ENCODE peak calls at places on chromosomes 6 and 20, in five cellular contexts. G is Caco-2, S is OCI-LY7, H is PC-9, Q is uterus. O is an unnamed sample.

GRCh38 chr6:25590986-25591385 is 61.0 kb upstream of the SCGN start:
- DNase-seq in G (no peak), H (no peak), S (no peak), Q (no peak), O (no peak)

GRCh38 chr6:45421700-45422540 is 44.2 kb upstream of the SUPT3H start:
- DNase-seq in S (peak; percentile 20), Q (peak; percentile 47), H (peak; percentile 49), G (peak; percentile 35), O (peak; percentile 42)

GRCh38 chr6:74289881-74290280 is 593.9 kb downstream of the CD109 start:
- DNase-seq in S (no peak), G (no peak), Q (no peak), H (no peak), O (no peak)

GRCh38 chr6:88614306-88614877 is 349.0 kb downstream of the RNGTT start:
- DNase-seq in S (peak; percentile 82), Q (no peak), H (no peak), G (no peak), O (no peak)

GRCh38 chr20:57999465-58000111 is 228.9 kb downstream of the ANKRD60 start:
- DNase-seq in H (no peak), S (no peak), G (no peak), Q (no peak), O (peak; percentile 71)

GRCh38 chr6:56932891-56933473 is 21.9 kb upstream of the BEND6 start:
- DNase-seq in Q (no peak), S (no peak), G (no peak), H (no peak), O (no peak)

GRCh38 chr20:63693975-63694595 is 2.4 kb upstream of the TNFRSF6B start:
- DNase-seq in G (peak; percentile 44), S (no peak), H (peak; percentile 26), Q (no peak), O (peak; percentile 64)

GRCh38 chr6:79632580-79632979 is 1.5 kb downstream of the SH3BGRL2 start:
- DNase-seq in G (no peak), Q (no peak), S (no peak), H (no peak), O (no peak)

DNA sequence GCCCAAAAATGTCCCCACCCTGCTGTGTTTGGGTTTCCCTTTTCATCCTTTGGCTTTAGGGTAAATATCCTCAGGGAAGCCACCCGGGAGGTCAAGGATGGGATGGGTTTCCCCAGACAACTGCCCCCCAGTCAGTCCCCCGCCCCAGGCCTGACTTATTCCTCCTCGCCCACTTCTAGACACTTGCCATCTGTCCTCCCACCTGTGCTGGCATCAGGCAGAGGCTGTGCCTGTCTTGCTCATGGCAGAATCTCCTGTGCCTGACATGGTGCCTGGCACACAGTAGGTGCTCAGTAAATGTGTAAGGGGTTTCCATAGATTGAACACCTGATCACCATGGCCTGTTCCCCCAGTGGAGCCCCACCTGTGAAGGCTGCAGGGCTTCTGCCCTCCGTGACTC is 141.8 kb downstream of the PHACTR3 start:
- DNase-seq in G (no peak), H (no peak), S (no peak), Q (no peak), O (no peak)
- H3K9me3 ChIP-seq in G (no peaks in the 10 kb centered on the region), H (no peaks in the 10 kb centered on the region), S (no peaks in the 10 kb centered on the region), Q (no peaks in the 10 kb centered on the region), O (no peaks in the 10 kb centered on the region)

DNA sequence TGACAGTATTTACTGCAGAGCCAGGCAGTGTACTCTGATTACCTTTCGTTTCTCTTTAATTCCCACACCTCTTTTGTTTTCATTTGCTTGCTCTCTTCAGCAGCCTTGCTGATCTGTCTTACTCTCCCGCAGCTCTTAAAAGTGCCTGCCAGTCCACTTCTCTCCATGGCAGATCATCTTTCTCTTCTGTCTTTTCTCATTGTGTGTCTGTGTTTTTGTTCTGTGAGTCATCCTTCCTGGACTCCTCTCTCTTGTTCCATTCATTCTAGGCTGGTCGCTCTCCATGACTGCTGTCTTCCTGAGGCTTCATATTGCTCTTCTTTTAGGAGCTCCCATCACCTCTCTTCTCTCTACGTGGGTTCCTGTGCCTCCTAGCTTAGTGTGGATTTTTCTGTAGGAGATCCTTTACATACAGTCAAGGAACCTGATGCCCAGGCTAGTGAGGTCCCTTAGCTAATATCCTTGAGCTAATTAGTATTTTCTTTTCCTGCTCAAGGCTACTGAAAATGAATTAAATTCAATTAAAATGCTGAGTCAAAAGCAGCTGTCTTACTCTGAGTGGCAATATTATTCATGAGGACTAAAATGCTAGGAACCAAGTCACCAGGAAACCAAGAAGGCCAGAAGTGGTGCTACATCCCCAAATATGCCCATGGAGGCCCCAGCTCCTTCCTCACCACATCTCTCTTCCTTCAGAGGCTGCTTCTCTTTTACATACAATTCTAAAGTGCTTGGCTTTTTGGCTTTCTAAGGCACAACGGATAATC is 86.1 kb downstream of the SLX4IP start:
- DNase-seq in H (no peak), S (no peak), G (no peak), Q (no peak), O (no peak)
- H3K4me1 ChIP-seq in H (peaks cover 9% of the 10 kb centered on the region), S (peaks cover 8% of the 10 kb centered on the region), G (no peaks in the 10 kb centered on the region), Q (no peaks in the 10 kb centered on the region), O (peaks cover 20% of the 10 kb centered on the region)

GRCh38 chr20:62577447-62577846 is 64.9 kb upstream of the SLCO4A1 start:
- DNase-seq in S (no peak), Q (no peak), G (no peak), H (no peak), O (no peak)

GRCh38 chr20:62575976-62576722 is 66.2 kb upstream of the SLCO4A1 start:
- DNase-seq in S (no peak), H (no peak), G (no peak), Q (no peak), O (no peak)

GRCh38 chr20:62580052-62580451 is 62.3 kb upstream of the SLCO4A1 start:
- DNase-seq in H (no peak), G (no peak), Q (no peak), S (no peak), O (no peak)

GRCh38 chr20:62576815-62577214 is 65.5 kb upstream of the SLCO4A1 start:
- DNase-seq in G (no peak), Q (no peak), H (no peak), S (no peak), O (no peak)

GRCh38 chr20:62578294-62578897 is 63.9 kb upstream of the SLCO4A1 start:
- DNase-seq in S (peak; percentile 23), Q (no peak), H (no peak), G (no peak), O (no peak)
- TF ChIP-seq CTCF in S (peak; percentile 40), Q (no peak), H (peak; percentile 30), G (no peak), O (no peak)

DNA sequence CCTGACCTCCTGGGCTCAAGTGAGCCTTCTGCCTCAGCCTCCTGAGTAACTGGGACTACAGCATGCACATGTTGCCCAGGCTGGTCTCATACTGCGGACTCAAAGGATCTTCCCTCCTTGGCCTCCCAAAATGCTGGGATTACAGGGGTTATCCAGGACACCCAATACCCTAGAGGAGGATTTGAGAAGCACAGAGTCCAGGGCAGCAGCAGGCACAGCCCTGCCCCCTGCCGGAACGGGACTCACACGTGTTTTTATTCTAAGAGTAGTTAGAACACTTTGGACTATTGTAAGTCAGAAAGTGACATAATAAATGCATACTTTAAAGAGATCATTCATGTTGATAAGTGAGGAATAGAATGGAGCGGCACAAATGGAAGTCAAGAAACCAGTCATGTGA is 80.2 kb downstream of the C6orf118 start:
- DNase-seq in Q (no peak), H (no peak), G (no peak), S (no peak), O (no peak)
- H3K9me3 ChIP-seq in Q (no peaks in the 10 kb centered on the region), H (no peaks in the 10 kb centered on the region), G (no peaks in the 10 kb centered on the region), S (no peaks in the 10 kb centered on the region), O (no peaks in the 10 kb centered on the region)

GRCh38 chr20:13929836-13930235 is 60.6 kb downstream of the SEL1L2 start:
- DNase-seq in G (no peak), Q (no peak), H (no peak), S (no peak), O (no peak)
- H3K4me1 ChIP-seq in G (no peaks in the 10 kb centered on the region), Q (no peaks in the 10 kb centered on the region), H (peaks cover 9% of the 10 kb centered on the region), S (no peaks in the 10 kb centered on the region), O (peaks cover 3% of the 10 kb centered on the region)

GRCh38 chr6:3031857-3032256 is 32.2 kb downstream of the NQO2 start:
- DNase-seq in Q (no peak), G (no peak), H (no peak), S (peak; percentile 80), O (no peak)
- TF ChIP-seq CTCF in Q (no peak), G (no peak), H (no peak), S (peak; percentile 77), O (no peak)

GRCh38 chr20:44759595-44759994 is 13.9 kb downstream of the KCNK15 start:
- DNase-seq in G (no peak), Q (no peak), H (no peak), S (no peak), O (no peak)
- H3K9me3 ChIP-seq in G (no peaks in the 10 kb centered on the region), Q (no peaks in the 10 kb centered on the region), H (no peaks in the 10 kb centered on the region), S (no peaks in the 10 kb centered on the region), O (no peaks in the 10 kb centered on the region)

DNA sequence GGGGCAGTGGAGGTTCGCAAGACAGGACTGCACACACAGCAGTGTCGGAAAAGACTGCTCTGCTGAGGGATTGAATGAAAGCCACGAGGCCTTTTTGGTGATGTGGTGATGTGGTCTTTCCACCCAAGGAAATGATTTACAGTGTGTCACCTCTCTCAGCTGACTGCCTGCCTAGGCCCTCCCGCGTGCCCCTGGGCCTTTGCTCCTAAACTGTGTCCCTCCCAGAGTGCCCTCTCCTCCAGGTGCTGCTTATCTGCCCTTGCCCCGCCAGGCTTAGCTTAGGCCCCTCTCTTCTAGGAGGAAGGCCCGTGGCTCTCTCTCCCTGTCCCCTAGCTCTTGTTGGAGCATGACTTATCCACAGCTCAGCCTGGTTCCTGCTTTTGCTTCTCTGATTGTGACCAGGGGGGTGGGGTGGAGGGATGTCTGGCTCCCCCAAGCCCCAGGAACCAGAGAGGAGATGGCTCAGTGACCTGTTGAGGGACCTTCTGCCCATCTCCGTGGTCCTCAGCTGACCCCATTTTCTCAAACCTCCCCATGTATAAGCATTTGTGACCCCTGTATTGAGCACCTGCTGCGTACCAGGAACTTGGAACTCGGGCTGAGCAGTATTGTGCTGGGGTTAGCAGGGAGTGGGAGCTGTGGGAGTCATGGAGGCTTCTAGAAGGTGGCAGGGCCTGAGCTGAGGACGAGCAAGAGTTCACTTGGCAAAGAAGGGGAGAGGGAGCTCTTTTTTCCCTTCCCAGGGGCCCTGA is 2.1 kb downstream of the SRC start:
- DNase-seq in S (no peak), Q (no peak), G (peak; percentile 59), H (no peak), O (peak; percentile 64)
- H3K4me1 ChIP-seq in S (no peaks in the 10 kb centered on the region), Q (no peaks in the 10 kb centered on the region), G (peaks cover 45% of the 10 kb centered on the region), H (peaks cover 23% of the 10 kb centered on the region), O (peaks cover 39% of the 10 kb centered on the region)

O was measured in tibial artery.